ENCODE peak calls at places on chromosomes 6 and 20, in seven cellular contexts. J, T, R, U, X, V and I are unnamed samples.

GRCh38 chr6:3769610-3770009 is 18.1 kb upstream of the PXDC1 start:
- DNase-seq in J (peak; percentile 62), T (no peak), R (no peak), U (no peak), X (no peak), V (no peak), I (no peak)

GRCh38 chr20:17530716-17531536 is at the start of gene BFSP1:
- DNase-seq in J (peak; percentile 58), T (peak; percentile 52), R (peak; percentile 69), U (peak; percentile 47), X (peak; percentile 90), V (peak; percentile 56), I (peak; percentile 35)

GRCh38 chr6:15518057-15518456 is 144.8 kb downstream of the DTNBP1 start:
- DNase-seq in J (no peak), T (peak; percentile 39), R (no peak), U (no peak), X (no peak), V (no peak), I (no peak)

GRCh38 chr6:28349892-28350737 is at the start of gene ZKSCAN3:
- DNase-seq in J (peak; percentile 76), T (peak; percentile 95), R (peak; percentile 88), U (peak; percentile 85), X (peak; percentile 86), V (peak; percentile 91), I (peak; percentile 90)

GRCh38 chr6:161838306-161839035 is 564.6 kb upstream of the AGPAT4 start:
- DNase-seq in J (no peak), T (no peak), R (no peak), U (no peak), X (peak; percentile 20), V (no peak), I (peak; percentile 22)

GRCh38 chr6:89830385-89830809 is 717 bp downstream of the CASP8AP2 start:
- DNase-seq in J (no peak), T (no peak), R (no peak), U (no peak), X (no peak), V (no peak), I (no peak)

GRCh38 chr6:31126416-31127175 is 6.3 kb upstream of the CDSN start:
- DNase-seq in J (no peak), T (no peak), R (no peak), U (no peak), X (no peak), V (no peak), I (no peak)

GRCh38 chr20:59027746-59028320 is 4.3 kb downstream of the ATP5F1E start:
- DNase-seq in J (peak; percentile 59), T (no peak), R (no peak), U (no peak), X (no peak), V (no peak), I (no peak)

GRCh38 chr20:37385659-37386504 is 39.9 kb downstream of the SRC start:
- DNase-seq in J (no peak), T (no peak), R (peak; percentile 39), U (no peak), X (no peak), V (no peak), I (no peak)

GRCh38 chr6:16882230-16882629 is 121.0 kb upstream of the ATXN1 start:
- DNase-seq in J (no peak), T (no peak), R (no peak), U (no peak), X (no peak), V (no peak), I (no peak)

GRCh38 chr20:48478370-48478769 is 349.4 kb downstream of the PREX1 start:
- DNase-seq in J (no peak), T (no peak), R (no peak), U (no peak), X (no peak), V (no peak), I (no peak)

GRCh38 chr6:97771356-97771755 is 488.3 kb upstream of the MMS22L start:
- DNase-seq in J (no peak), T (no peak), R (no peak), U (no peak), X (no peak), V (no peak), I (no peak)

GRCh38 chr6:36095497-36096391 is 34.6 kb upstream of the MAPK13 start:
- DNase-seq in J (no peak), T (peak; percentile 84), R (no peak), U (no peak), X (no peak), V (peak; percentile 74), I (no peak)

GRCh38 chr6:22906091-22906549 is 336.8 kb downstream of the HDGFL1 start:
- DNase-seq in J (peak; percentile 42), T (no peak), R (no peak), U (no peak), X (no peak), V (no peak), I (no peak)

GRCh38 chr6:140078552-140079126 is 704.2 kb upstream of the CITED2 start:
- DNase-seq in J (no peak), T (no peak), R (no peak), U (no peak), X (no peak), V (no peak), I (no peak)

GRCh38 chr6:126905917-126906316 is 212.6 kb upstream of the RSPO3 start:
- DNase-seq in J (no peak), T (no peak), R (no peak), U (no peak), X (no peak), V (no peak), I (no peak)

GRCh38 chr6:45480697-45481415 is 103.1 kb upstream of the SUPT3H start:
- DNase-seq in J (no peak), T (no peak), R (no peak), U (no peak), X (no peak), V (no peak), I (no peak)

GRCh38 chr6:142350309-142350708 is 48.5 kb downstream of the ADGRG6 start:
- DNase-seq in J (no peak), T (no peak), R (no peak), U (no peak), X (no peak), V (no peak), I (no peak)

GRCh38 chr6:12482386-12482785 is 192.2 kb downstream of the EDN1 start:
- DNase-seq in J (no peak), T (no peak), R (no peak), U (no peak), X (no peak), V (no peak), I (no peak)

DNA sequence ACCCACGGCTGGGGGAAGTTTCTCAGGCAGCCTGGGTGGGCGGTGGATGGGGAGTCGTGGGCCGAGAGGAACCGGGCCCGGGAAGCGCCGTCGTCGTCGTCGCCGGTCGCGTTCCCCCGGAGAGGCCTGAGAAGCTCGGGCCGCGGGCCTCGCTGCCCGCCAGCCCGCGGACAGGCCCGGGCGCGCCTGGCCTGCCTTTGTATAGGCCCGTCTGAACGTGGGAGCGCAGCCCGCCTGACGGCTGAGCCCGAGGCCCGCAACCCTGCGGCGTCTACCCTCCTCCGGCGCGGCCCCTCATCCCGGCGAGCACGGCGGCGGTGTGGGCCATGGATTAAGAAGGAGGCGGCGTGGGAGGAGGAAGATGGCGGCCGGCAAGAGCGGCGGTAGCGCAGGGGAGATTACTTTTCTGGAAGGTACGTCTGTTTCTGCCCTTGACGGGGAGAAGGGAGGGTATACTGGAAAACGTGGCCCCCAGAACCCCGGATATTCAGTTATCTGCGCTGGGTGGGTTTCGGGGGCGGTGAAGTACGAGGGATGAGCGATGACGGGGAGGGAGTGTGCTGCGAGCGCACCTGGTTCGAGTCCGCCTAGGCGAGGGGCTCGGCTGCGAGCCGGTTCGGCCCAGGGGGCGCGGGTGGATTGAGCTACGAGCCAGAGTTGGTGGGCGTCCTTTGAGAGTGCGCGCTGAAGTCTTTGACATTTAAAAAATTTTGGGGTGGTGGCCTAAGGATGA is 650 bp downstream of the SENP6 start:
- DNase-seq in J (peak; percentile 71), T (peak; percentile 68), R (peak; percentile 72), U (peak; percentile 45), X (peak; percentile 59), V (peak; percentile 33), I (peak; percentile 46)
- H3K4me1 ChIP-seq in J (peaks cover 10% of the 10 kb centered on the region), T (no peaks in the 10 kb centered on the region), R (peaks cover 25% of the 10 kb centered on the region), U (peaks cover 57% of the 10 kb centered on the region), X (peaks cover 30% of the 10 kb centered on the region), V (peaks cover 8% of the 10 kb centered on the region), I (peaks cover 8% of the 10 kb centered on the region)

GRCh38 chr6:48472535-48472934 is 361.5 kb upstream of the PTCHD4 start:
- DNase-seq in J (no peak), T (no peak), R (no peak), U (no peak), X (no peak), V (no peak), I (no peak)
- H3K4me3 ChIP-seq in J (no peak overlapping the region), T (no peak overlapping the region), R (no peak overlapping the region), U (no peak overlapping the region), X (no peak overlapping the region), V (no peak overlapping the region), I (no peak overlapping the region)

GRCh38 chr20:41259309-41259708 is 58.2 kb downstream of the ZHX3 start:
- DNase-seq in J (no peak), T (no peak), R (no peak), U (no peak), X (no peak), V (no peak), I (no peak)
- H3K4me1 ChIP-seq in J (peaks cover 6% of the 10 kb centered on the region), T (no peaks in the 10 kb centered on the region), R (peaks cover 8% of the 10 kb centered on the region), U (peaks cover 29% of the 10 kb centered on the region), X (no peaks in the 10 kb centered on the region), V (no peaks in the 10 kb centered on the region), I (peaks cover 1% of the 10 kb centered on the region)

GRCh38 chr6:24692415-24692814 is 25.5 kb downstream of the ACOT13 start:
- DNase-seq in J (no peak), T (no peak), R (no peak), U (no peak), X (no peak), V (no peak), I (no peak)

GRCh38 chr6:24690561-24690960 is 23.7 kb downstream of the ACOT13 start:
- DNase-seq in J (no peak), T (no peak), R (no peak), U (no peak), X (no peak), V (no peak), I (no peak)

GRCh38 chr6:24691550-24691949 is 24.7 kb downstream of the ACOT13 start:
- DNase-seq in J (no peak), T (no peak), R (no peak), U (no peak), X (no peak), V (no peak), I (no peak)

GRCh38 chr6:24692003-24692402 is 25.1 kb downstream of the ACOT13 start:
- DNase-seq in J (no peak), T (no peak), R (no peak), U (no peak), X (no peak), V (no peak), I (no peak)

DNA sequence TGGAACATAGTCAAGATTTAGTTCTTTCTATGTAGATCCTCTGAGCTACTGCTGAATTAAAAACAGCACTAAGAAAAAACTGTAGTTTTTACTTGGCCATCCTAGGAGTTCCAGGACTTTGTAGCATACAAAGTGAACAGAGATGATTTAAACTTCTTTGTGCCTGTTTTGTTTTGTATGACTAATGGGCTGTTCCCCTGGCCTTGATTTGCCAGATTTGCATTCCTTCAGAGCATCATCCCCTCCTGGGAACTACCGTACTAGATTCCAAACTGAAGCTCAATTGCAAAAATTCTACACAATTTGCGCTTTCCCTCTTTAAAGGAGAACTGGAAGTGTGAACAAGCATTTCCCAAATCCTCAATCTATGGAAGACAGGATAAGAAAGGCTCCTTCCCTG is 23.1 kb downstream of the ACOT13 start:
- DNase-seq in J (no peak), T (no peak), R (no peak), U (no peak), X (no peak), V (no peak), I (no peak)
- H3K4me3 ChIP-seq in J (no peak overlapping the region), T (no peak overlapping the region), R (no peak overlapping the region), U (no peak overlapping the region), X (no peak overlapping the region), V (no peak overlapping the region), I (no peak overlapping the region)